ENCODE peak calls at places on chromosomes 6 and 20, in five cellular contexts. One of them, this sample, is unnamed.

GRCh38 chr6:14092301-14092700 is 25.3 kb upstream of the CD83 start:
- DNase-seq in H1: no peak
- DNase-seq in keratinocyte: no peak
- DNase-seq in psoas muscle: no peak
- DNase-seq in left ventricle myocardium inferior: no peak
- DNase-seq in this sample: no peak

GRCh38 chr6:40950986-40951730 is 87.9 kb downstream of the UNC5CL start:
- DNase-seq in H1: no peak
- DNase-seq in keratinocyte: peak
- DNase-seq in psoas muscle: no peak
- DNase-seq in left ventricle myocardium inferior: no peak
- DNase-seq in this sample: no peak

GRCh38 chr6:56842602-56843475 is 112.1 kb upstream of the BEND6 start:
- DNase-seq in H1: peak
- DNase-seq in keratinocyte: no peak
- DNase-seq in psoas muscle: peak
- DNase-seq in left ventricle myocardium inferior: peak
- DNase-seq in this sample: no peak

GRCh38 chr6:111651185-111652034 is 45.7 kb upstream of the TRAF3IP2 start:
- DNase-seq in H1: no peak
- DNase-seq in keratinocyte: no peak
- DNase-seq in psoas muscle: peak
- DNase-seq in left ventricle myocardium inferior: no peak
- DNase-seq in this sample: no peak

GRCh38 chr6:158031191-158031444 is 49.5 kb downstream of the SYNJ2 start:
- DNase-seq in H1: no peak
- DNase-seq in keratinocyte: no peak
- DNase-seq in psoas muscle: no peak
- DNase-seq in left ventricle myocardium inferior: no peak
- DNase-seq in this sample: no peak

GRCh38 chr6:41894366-41895299 is 542 bp downstream of the USP49 start:
- DNase-seq in H1: no peak
- DNase-seq in keratinocyte: no peak
- DNase-seq in psoas muscle: no peak
- DNase-seq in left ventricle myocardium inferior: no peak
- DNase-seq in this sample: no peak

GRCh38 chr6:52975580-52975979 is 19.5 kb downstream of the GSTA4 start:
- DNase-seq in H1: no peak
- DNase-seq in keratinocyte: no peak
- DNase-seq in psoas muscle: no peak
- DNase-seq in left ventricle myocardium inferior: no peak
- DNase-seq in this sample: no peak

GRCh38 chr20:36105731-36106226 is 48.8 kb upstream of the EPB41L1 start:
- DNase-seq in H1: no peak
- DNase-seq in keratinocyte: no peak
- DNase-seq in psoas muscle: no peak
- DNase-seq in left ventricle myocardium inferior: no peak
- DNase-seq in this sample: no peak

GRCh38 chr6:36874016-36874442 is 574 bp downstream of the PPIL1 start:
- DNase-seq in H1: no peak
- DNase-seq in keratinocyte: no peak
- DNase-seq in psoas muscle: peak
- DNase-seq in left ventricle myocardium inferior: no peak
- DNase-seq in this sample: no peak

GRCh38 chr6:135116566-135116965 is 61.9 kb upstream of the HBS1L start:
- DNase-seq in H1: no peak
- DNase-seq in keratinocyte: no peak
- DNase-seq in psoas muscle: no peak
- DNase-seq in left ventricle myocardium inferior: no peak
- DNase-seq in this sample: no peak

GRCh38 chr6:135114355-135115145 is 59.9 kb upstream of the HBS1L start:
- DNase-seq in H1: no peak
- DNase-seq in keratinocyte: no peak
- DNase-seq in psoas muscle: no peak
- DNase-seq in left ventricle myocardium inferior: no peak
- DNase-seq in this sample: no peak

GRCh38 chr6:135117413-135117968 is 62.9 kb upstream of the HBS1L start:
- DNase-seq in H1: no peak
- DNase-seq in keratinocyte: no peak
- DNase-seq in psoas muscle: no peak
- DNase-seq in left ventricle myocardium inferior: no peak
- DNase-seq in this sample: no peak

GRCh38 chr6:135115411-135116293 is 61.0 kb upstream of the HBS1L start:
- DNase-seq in H1: no peak
- DNase-seq in keratinocyte: no peak
- DNase-seq in psoas muscle: no peak
- DNase-seq in left ventricle myocardium inferior: no peak
- DNase-seq in this sample: no peak

GRCh38 chr6:135113855-135114254 is 59.2 kb upstream of the HBS1L start:
- DNase-seq in H1: no peak
- DNase-seq in keratinocyte: no peak
- DNase-seq in psoas muscle: no peak
- DNase-seq in left ventricle myocardium inferior: no peak
- DNase-seq in this sample: no peak
- H3K27ac ChIP-seq in H1: no peak
- H3K27ac ChIP-seq in keratinocyte: no peak
- H3K27ac ChIP-seq in psoas muscle: no peak
- H3K27ac ChIP-seq in left ventricle myocardium inferior: no peak
- H3K27ac ChIP-seq in this sample: no peak

GRCh38 chr20:31817461-31817860 is 1.7 kb upstream of the MYLK2 start:
- DNase-seq in H1: no peak
- DNase-seq in keratinocyte: no peak
- DNase-seq in psoas muscle: no peak
- DNase-seq in left ventricle myocardium inferior: no peak
- DNase-seq in this sample: no peak
- H3K27ac ChIP-seq in H1: no peak
- H3K27ac ChIP-seq in keratinocyte: no peak
- H3K27ac ChIP-seq in psoas muscle: peak
- H3K27ac ChIP-seq in left ventricle myocardium inferior: no peak
- H3K27ac ChIP-seq in this sample: no peak

GRCh38 chr20:48015136-48015925 is 230.1 kb upstream of the SULF2 start:
- DNase-seq in H1: no peak
- DNase-seq in keratinocyte: no peak
- DNase-seq in psoas muscle: no peak
- DNase-seq in left ventricle myocardium inferior: no peak
- DNase-seq in this sample: no peak
- H3K27ac ChIP-seq in H1: no peak
- H3K27ac ChIP-seq in keratinocyte: no peak
- H3K27ac ChIP-seq in psoas muscle: no peak
- H3K27ac ChIP-seq in left ventricle myocardium inferior: no peak
- H3K27ac ChIP-seq in this sample: no peak

GRCh38 chr6:28267695-28268059 is 734 bp downstream of the ZSCAN26 start:
- DNase-seq in H1: no peak
- DNase-seq in keratinocyte: no peak
- DNase-seq in psoas muscle: no peak
- DNase-seq in left ventricle myocardium inferior: no peak
- DNase-seq in this sample: no peak
- H3K27ac ChIP-seq in H1: peak
- H3K27ac ChIP-seq in keratinocyte: peak
- H3K27ac ChIP-seq in psoas muscle: peak
- H3K27ac ChIP-seq in left ventricle myocardium inferior: peak
- H3K27ac ChIP-seq in this sample: no peak

DNA sequence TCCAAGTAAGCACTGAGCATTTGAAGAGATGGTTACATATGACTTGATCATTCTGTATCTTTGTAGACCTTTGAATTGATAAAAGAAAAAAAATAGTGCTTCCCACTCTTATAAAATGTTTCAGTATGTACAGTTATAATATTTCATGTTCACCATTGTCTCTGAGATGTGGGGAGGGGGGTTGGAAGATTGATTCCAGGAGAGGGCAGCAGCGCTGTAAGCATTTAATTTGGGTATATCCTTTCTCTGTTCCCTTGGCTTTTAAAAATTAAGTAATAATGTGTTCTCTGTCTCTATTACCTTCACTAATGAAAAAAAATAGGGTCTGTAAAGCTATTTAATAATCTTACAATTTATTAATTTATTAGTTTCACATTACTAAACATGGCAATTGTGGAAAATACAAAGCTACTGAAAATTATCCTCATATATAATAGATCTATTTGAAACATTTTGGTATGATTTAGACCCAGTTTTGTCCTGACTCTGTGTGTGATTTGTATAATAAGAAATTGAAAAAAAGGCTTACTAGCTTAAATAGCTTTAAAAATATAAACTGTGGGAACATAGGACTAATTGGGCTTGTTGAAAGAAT is 341.2 kb downstream of the CDKAL1 start:
- DNase-seq in H1: no peak
- DNase-seq in keratinocyte: no peak
- DNase-seq in psoas muscle: no peak
- DNase-seq in left ventricle myocardium inferior: no peak
- DNase-seq in this sample: no peak
- H3K27ac ChIP-seq in H1: no peak
- H3K27ac ChIP-seq in keratinocyte: no peak
- H3K27ac ChIP-seq in psoas muscle: no peak
- H3K27ac ChIP-seq in left ventricle myocardium inferior: no peak
- H3K27ac ChIP-seq in this sample: no peak

This sample was measured in iPS DF 6.9.